ENCODE peak calls at places on chromosomes 7 and 10, in five cellular contexts. One of them, this sample, is unnamed.

GRCh38 chr7:18505870-18506460 is 10.4 kb downstream of the HDAC9 start:
- DNase-seq in WTC11: no peak
- DNase-seq in heart right ventricle: no peak
- DNase-seq in B cell: no peak
- DNase-seq in stomach: no peak
- DNase-seq in this sample: no peak

GRCh38 chr7:6436385-6436685 is 11.4 kb downstream of the DAGLB start:
- DNase-seq in WTC11: no peak
- DNase-seq in heart right ventricle: peak
- DNase-seq in B cell: no peak
- DNase-seq in stomach: no peak
- DNase-seq in this sample: no peak

GRCh38 chr7:24786941-24787340 is 29.7 kb upstream of the GSDME start:
- DNase-seq in WTC11: no peak
- DNase-seq in heart right ventricle: peak
- DNase-seq in B cell: no peak
- DNase-seq in stomach: no peak
- DNase-seq in this sample: no peak

GRCh38 chr10:1545524-1545923 is 191.8 kb downstream of the ADARB2 start:
- DNase-seq in WTC11: no peak
- DNase-seq in heart right ventricle: no peak
- DNase-seq in B cell: no peak
- DNase-seq in stomach: no peak
- DNase-seq in this sample: peak

GRCh38 chr7:101017099-101017777 is 2.6 kb upstream of the MUC17 start:
- DNase-seq in WTC11: peak
- DNase-seq in heart right ventricle: peak
- DNase-seq in B cell: peak
- DNase-seq in stomach: peak
- DNase-seq in this sample: peak

GRCh38 chr7:157310676-157311185 is 26.1 kb upstream of the DNAJB6 start:
- DNase-seq in WTC11: peak
- DNase-seq in heart right ventricle: no peak
- DNase-seq in B cell: no peak
- DNase-seq in stomach: no peak
- DNase-seq in this sample: no peak

GRCh38 chr10:46216836-46217748 is 69.7 kb upstream of the ANTXRL start:
- DNase-seq in WTC11: no peak
- DNase-seq in heart right ventricle: no peak
- DNase-seq in B cell: no peak
- DNase-seq in stomach: no peak
- DNase-seq in this sample: peak

GRCh38 chr7:138941545-138941944 is 39.6 kb downstream of the KIAA1549 start:
- DNase-seq in WTC11: no peak
- DNase-seq in heart right ventricle: no peak
- DNase-seq in B cell: no peak
- DNase-seq in stomach: no peak
- DNase-seq in this sample: no peak

GRCh38 chr7:132160525-132161230 is 415.6 kb downstream of the PLXNA4 start:
- DNase-seq in WTC11: no peak
- DNase-seq in heart right ventricle: no peak
- DNase-seq in B cell: no peak
- DNase-seq in stomach: no peak
- DNase-seq in this sample: no peak

GRCh38 chr10:30832727-30833624 is 198.7 kb downstream of the ZNF438 start:
- DNase-seq in WTC11: no peak
- DNase-seq in heart right ventricle: no peak
- DNase-seq in B cell: no peak
- DNase-seq in stomach: no peak
- DNase-seq in this sample: peak

GRCh38 chr7:46071601-46072000 is 150.5 kb upstream of the IGFBP3 start:
- DNase-seq in WTC11: no peak
- DNase-seq in heart right ventricle: no peak
- DNase-seq in B cell: no peak
- DNase-seq in stomach: no peak
- DNase-seq in this sample: no peak

GRCh38 chr10:29866356-29866755 is 193.0 kb downstream of the JCAD start:
- DNase-seq in WTC11: no peak
- DNase-seq in heart right ventricle: no peak
- DNase-seq in B cell: no peak
- DNase-seq in stomach: no peak
- DNase-seq in this sample: no peak

GRCh38 chr7:30281791-30282190 is 2.6 kb upstream of the ZNRF2 start:
- DNase-seq in WTC11: no peak
- DNase-seq in heart right ventricle: no peak
- DNase-seq in B cell: no peak
- DNase-seq in stomach: no peak
- DNase-seq in this sample: no peak

GRCh38 chr10:114259825-114260224 is 20.8 kb downstream of the VWA2 start:
- DNase-seq in WTC11: no peak
- DNase-seq in heart right ventricle: peak
- DNase-seq in B cell: no peak
- DNase-seq in stomach: no peak
- DNase-seq in this sample: peak

GRCh38 chr7:70580161-70580560 is 551.8 kb upstream of the GALNT17 start:
- DNase-seq in WTC11: no peak
- DNase-seq in heart right ventricle: no peak
- DNase-seq in B cell: no peak
- DNase-seq in stomach: no peak
- DNase-seq in this sample: no peak

GRCh38 chr10:68208424-68209042 is 23.4 kb downstream of the ATOH7 start:
- DNase-seq in WTC11: peak
- DNase-seq in heart right ventricle: peak
- DNase-seq in B cell: no peak
- DNase-seq in stomach: peak
- DNase-seq in this sample: no peak

DNA sequence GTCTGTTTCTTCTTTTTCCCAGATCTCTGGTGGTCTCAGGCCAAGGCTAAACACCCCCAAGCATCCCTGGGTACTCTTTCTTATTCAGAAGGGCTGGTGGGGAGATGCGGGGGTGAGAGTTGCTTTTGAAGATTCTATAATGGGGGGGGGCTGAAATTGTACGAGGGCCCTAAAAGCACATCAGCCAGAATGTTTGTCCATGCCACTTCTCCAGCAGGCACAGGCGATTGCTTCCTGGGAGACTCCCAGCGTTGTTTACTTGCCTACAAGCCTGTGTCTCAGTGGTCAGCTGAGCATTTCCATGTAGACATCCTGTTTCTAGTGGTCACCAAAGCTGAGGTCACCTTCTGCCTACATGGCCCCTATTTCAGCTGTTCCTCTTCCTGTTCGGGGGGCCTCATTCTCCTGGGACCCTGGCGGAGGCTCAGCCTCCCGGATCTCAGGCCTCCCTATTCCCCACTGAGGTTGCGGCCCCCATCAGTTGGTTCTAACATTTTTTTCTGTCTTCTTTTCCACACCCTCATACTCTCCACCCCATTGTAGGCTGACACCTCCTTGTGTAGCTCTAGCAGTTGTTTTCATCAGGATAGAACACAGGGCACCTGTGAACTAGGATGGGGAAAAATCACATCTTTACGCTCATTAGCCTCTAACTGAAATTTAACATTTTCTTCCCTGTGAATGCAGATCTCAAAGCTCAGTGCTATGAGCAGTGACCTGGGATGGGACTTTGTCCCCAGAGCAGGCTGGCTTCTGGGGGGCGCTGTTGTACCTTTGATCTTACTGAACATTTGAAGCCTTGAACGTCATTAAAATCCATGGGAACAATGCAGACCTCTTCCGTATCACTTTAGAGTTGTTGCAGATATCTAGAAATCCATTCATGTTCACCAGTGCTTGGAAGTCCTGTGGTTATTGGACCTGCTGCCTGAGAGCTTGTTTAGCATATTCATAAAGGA is 286.5 kb downstream of the GLRX3 start:
- DNase-seq in WTC11: no peak
- DNase-seq in heart right ventricle: no peak
- DNase-seq in B cell: no peak
- DNase-seq in stomach: no peak
- DNase-seq in this sample: no peak
- TF ChIP-seq CTCF in WTC11: no peak
- TF ChIP-seq CTCF in heart right ventricle: no peak
- TF ChIP-seq CTCF in B cell: no peak
- TF ChIP-seq CTCF in stomach: no peak
- TF ChIP-seq CTCF in this sample: no peak

GRCh38 chr7:48035967-48036478 is 680 bp downstream of the C7orf57 start:
- DNase-seq in WTC11: peak
- DNase-seq in heart right ventricle: peak
- DNase-seq in B cell: no peak
- DNase-seq in stomach: no peak
- DNase-seq in this sample: peak

GRCh38 chr7:48038815-48039496 is 3.6 kb downstream of the C7orf57 start:
- DNase-seq in WTC11: no peak
- DNase-seq in heart right ventricle: no peak
- DNase-seq in B cell: no peak
- DNase-seq in stomach: no peak
- DNase-seq in this sample: no peak

GRCh38 chr7:48033922-48034321 is 1.4 kb upstream of the C7orf57 start:
- DNase-seq in WTC11: no peak
- DNase-seq in heart right ventricle: no peak
- DNase-seq in B cell: no peak
- DNase-seq in stomach: no peak
- DNase-seq in this sample: no peak

GRCh38 chr7:48031111-48031510 is 2.2 kb upstream of the SUN3 start:
- DNase-seq in WTC11: no peak
- DNase-seq in heart right ventricle: no peak
- DNase-seq in B cell: no peak
- DNase-seq in stomach: no peak
- DNase-seq in this sample: no peak

DNA sequence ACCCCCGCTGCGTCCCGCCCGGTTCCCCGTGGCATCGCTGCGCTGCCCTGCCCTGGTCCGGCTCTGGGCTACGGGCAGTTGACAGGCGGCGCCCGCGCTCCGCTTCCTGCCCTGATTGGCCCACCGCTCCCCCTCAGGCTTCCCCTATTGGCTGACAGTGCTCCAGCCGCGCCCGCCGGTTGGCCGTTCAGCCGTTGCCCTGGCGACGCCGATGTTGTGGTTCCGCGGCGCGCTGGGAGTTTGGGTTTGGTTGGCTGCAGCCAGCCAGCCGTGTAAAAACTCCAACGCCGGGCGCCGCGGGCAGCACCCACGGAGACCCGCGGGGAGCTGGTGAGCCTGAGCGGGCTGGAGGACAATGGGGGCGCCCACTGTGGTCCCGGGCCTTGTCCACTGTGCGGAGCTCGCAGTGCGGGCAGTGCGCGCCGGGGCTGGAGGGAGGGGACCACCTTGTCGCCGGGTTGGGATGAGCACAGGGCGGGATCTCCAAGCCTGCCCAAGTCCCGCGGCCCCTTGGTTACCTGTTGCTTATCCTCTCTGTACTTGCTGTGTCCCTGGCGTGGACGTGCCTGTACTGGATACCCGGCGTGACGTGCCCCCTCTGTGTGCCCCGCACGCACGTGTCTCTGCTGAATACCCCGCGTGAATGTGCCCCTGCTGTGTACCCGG is at the start of gene C7orf57:
- DNase-seq in WTC11: peak
- DNase-seq in heart right ventricle: peak
- DNase-seq in B cell: peak
- DNase-seq in stomach: peak
- DNase-seq in this sample: peak
- TF ChIP-seq CTCF in WTC11: no peak
- TF ChIP-seq CTCF in heart right ventricle: peak
- TF ChIP-seq CTCF in B cell: no peak
- TF ChIP-seq CTCF in stomach: no peak
- TF ChIP-seq CTCF in this sample: peak

GRCh38 chr10:26574783-26575182 is 122.7 kb upstream of the PDSS1 start:
- DNase-seq in WTC11: no peak
- DNase-seq in heart right ventricle: no peak
- DNase-seq in B cell: peak
- DNase-seq in stomach: no peak
- DNase-seq in this sample: no peak

GRCh38 chr10:26571655-26572054 is 125.8 kb upstream of the PDSS1 start:
- DNase-seq in WTC11: no peak
- DNase-seq in heart right ventricle: no peak
- DNase-seq in B cell: no peak
- DNase-seq in stomach: no peak
- DNase-seq in this sample: no peak

GRCh38 chr10:26579256-26580063 is 118.0 kb upstream of the PDSS1 start:
- DNase-seq in WTC11: peak
- DNase-seq in heart right ventricle: no peak
- DNase-seq in B cell: no peak
- DNase-seq in stomach: no peak
- DNase-seq in this sample: no peak

DNA sequence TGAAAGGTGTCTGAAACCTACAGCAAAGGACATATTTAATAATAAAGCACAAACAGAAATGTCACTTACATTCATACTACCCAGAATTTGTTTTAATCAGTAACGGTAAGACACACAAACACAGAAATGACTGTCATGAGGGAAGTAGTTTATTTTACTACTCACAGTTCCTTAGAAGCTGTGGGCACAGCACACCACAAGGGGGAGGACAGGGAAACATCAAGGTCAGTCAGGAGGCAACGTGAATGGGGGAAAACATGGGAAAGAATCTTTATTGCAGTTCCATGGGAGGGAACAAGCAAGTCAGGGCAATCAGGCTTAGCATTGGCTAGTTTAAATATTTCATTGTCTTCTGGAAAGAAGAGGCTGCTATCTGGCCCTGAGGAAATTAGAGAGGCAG is 123.8 kb upstream of the PDSS1 start:
- DNase-seq in WTC11: peak
- DNase-seq in heart right ventricle: no peak
- DNase-seq in B cell: no peak
- DNase-seq in stomach: no peak
- DNase-seq in this sample: no peak
- TF ChIP-seq CTCF in WTC11: no peak
- TF ChIP-seq CTCF in heart right ventricle: no peak
- TF ChIP-seq CTCF in B cell: no peak
- TF ChIP-seq CTCF in stomach: no peak
- TF ChIP-seq CTCF in this sample: no peak

GRCh38 chr7:55545496-55545895 is 26.8 kb downstream of the VOPP1 start:
- DNase-seq in WTC11: no peak
- DNase-seq in heart right ventricle: peak
- DNase-seq in B cell: no peak
- DNase-seq in stomach: no peak
- DNase-seq in this sample: no peak
- TF ChIP-seq CTCF in WTC11: no peak
- TF ChIP-seq CTCF in heart right ventricle: peak
- TF ChIP-seq CTCF in B cell: no peak
- TF ChIP-seq CTCF in stomach: no peak
- TF ChIP-seq CTCF in this sample: no peak

GRCh38 chr7:87926581-87927461 is 7.2 kb upstream of the ADAM22 start:
- DNase-seq in WTC11: peak
- DNase-seq in heart right ventricle: no peak
- DNase-seq in B cell: no peak
- DNase-seq in stomach: no peak
- DNase-seq in this sample: no peak
- TF ChIP-seq CTCF in WTC11: peak
- TF ChIP-seq CTCF in heart right ventricle: no peak
- TF ChIP-seq CTCF in B cell: no peak
- TF ChIP-seq CTCF in stomach: no peak
- TF ChIP-seq CTCF in this sample: no peak